ENCODE peak calls at places on chromosomes 7 and 10, in ten cellular contexts. One of them, this sample, is unnamed. For H3K9me3, the result is how much of the 10 kb centered on the place peaks cover.

GRCh38 chr10:129865960-129866359 is 98.1 kb downstream of the EBF3 start:
- DNase-seq in kidney: no peak
- DNase-seq in tibial artery: no peak
- DNase-seq in naive thymus-derived CD4-positive, alpha-beta T cell: no peak
- DNase-seq in CD8-positive, alpha-beta T cell: no peak
- DNase-seq in adrenal gland: no peak
- DNase-seq in lower lobe of right lung: no peak
- DNase-seq in body of pancreas: no peak
- DNase-seq in right cardiac atrium: no peak
- DNase-seq in psoas muscle: no peak
- DNase-seq in this sample: no peak

GRCh38 chr7:151020231-151020630 is 4.1 kb downstream of the ATG9B start:
- DNase-seq in CD8-positive, alpha-beta T cell: no peak
- DNase-seq in kidney: no peak
- DNase-seq in right cardiac atrium: no peak
- DNase-seq in tibial artery: no peak
- DNase-seq in adrenal gland: no peak
- DNase-seq in lower lobe of right lung: no peak
- DNase-seq in body of pancreas: no peak
- DNase-seq in naive thymus-derived CD4-positive, alpha-beta T cell: no peak
- DNase-seq in psoas muscle: no peak
- DNase-seq in this sample: no peak

GRCh38 chr10:127949831-127950230 is 42.9 kb downstream of the PTPRE start:
- DNase-seq in adrenal gland: no peak
- DNase-seq in naive thymus-derived CD4-positive, alpha-beta T cell: no peak
- DNase-seq in lower lobe of right lung: no peak
- DNase-seq in kidney: no peak
- DNase-seq in psoas muscle: no peak
- DNase-seq in right cardiac atrium: no peak
- DNase-seq in tibial artery: no peak
- DNase-seq in body of pancreas: no peak
- DNase-seq in CD8-positive, alpha-beta T cell: no peak
- DNase-seq in this sample: no peak

GRCh38 chr10:7565871-7566270 is 100.9 kb downstream of the ITIH5 start:
- DNase-seq in body of pancreas: no peak
- DNase-seq in adrenal gland: no peak
- DNase-seq in psoas muscle: no peak
- DNase-seq in lower lobe of right lung: no peak
- DNase-seq in naive thymus-derived CD4-positive, alpha-beta T cell: no peak
- DNase-seq in CD8-positive, alpha-beta T cell: no peak
- DNase-seq in right cardiac atrium: no peak
- DNase-seq in tibial artery: no peak
- DNase-seq in kidney: no peak
- DNase-seq in this sample: no peak

GRCh38 chr7:99024066-99024465 is 119.8 kb downstream of the SMURF1 start:
- DNase-seq in adrenal gland: no peak
- DNase-seq in lower lobe of right lung: no peak
- DNase-seq in right cardiac atrium: no peak
- DNase-seq in kidney: no peak
- DNase-seq in naive thymus-derived CD4-positive, alpha-beta T cell: no peak
- DNase-seq in psoas muscle: no peak
- DNase-seq in CD8-positive, alpha-beta T cell: no peak
- DNase-seq in tibial artery: no peak
- DNase-seq in body of pancreas: no peak
- DNase-seq in this sample: no peak

GRCh38 chr10:3186365-3186764 is 13.8 kb upstream of the PITRM1 start:
- DNase-seq in psoas muscle: no peak
- DNase-seq in lower lobe of right lung: no peak
- DNase-seq in CD8-positive, alpha-beta T cell: peak
- DNase-seq in body of pancreas: no peak
- DNase-seq in naive thymus-derived CD4-positive, alpha-beta T cell: no peak
- DNase-seq in kidney: no peak
- DNase-seq in tibial artery: no peak
- DNase-seq in right cardiac atrium: no peak
- DNase-seq in adrenal gland: no peak
- DNase-seq in this sample: no peak

GRCh38 chr10:98323221-98324164 is 55.5 kb upstream of the LOXL4 start:
- DNase-seq in psoas muscle: peak
- DNase-seq in tibial artery: peak
- DNase-seq in body of pancreas: peak
- DNase-seq in naive thymus-derived CD4-positive, alpha-beta T cell: no peak
- DNase-seq in adrenal gland: peak
- DNase-seq in CD8-positive, alpha-beta T cell: no peak
- DNase-seq in lower lobe of right lung: peak
- DNase-seq in kidney: peak
- DNase-seq in right cardiac atrium: peak
- DNase-seq in this sample: no peak

GRCh38 chr7:155382802-155383171 is 75.1 kb upstream of the EN2 start:
- DNase-seq in naive thymus-derived CD4-positive, alpha-beta T cell: no peak
- DNase-seq in kidney: no peak
- DNase-seq in right cardiac atrium: no peak
- DNase-seq in tibial artery: no peak
- DNase-seq in body of pancreas: no peak
- DNase-seq in psoas muscle: no peak
- DNase-seq in lower lobe of right lung: no peak
- DNase-seq in adrenal gland: no peak
- DNase-seq in CD8-positive, alpha-beta T cell: no peak
- DNase-seq in this sample: no peak

GRCh38 chr10:130968511-130968910 is 343.0 kb downstream of the TCERG1L start:
- DNase-seq in CD8-positive, alpha-beta T cell: no peak
- DNase-seq in psoas muscle: no peak
- DNase-seq in right cardiac atrium: no peak
- DNase-seq in lower lobe of right lung: no peak
- DNase-seq in adrenal gland: no peak
- DNase-seq in naive thymus-derived CD4-positive, alpha-beta T cell: no peak
- DNase-seq in kidney: no peak
- DNase-seq in body of pancreas: no peak
- DNase-seq in tibial artery: no peak
- DNase-seq in this sample: no peak

GRCh38 chr10:130969700-130970099 is 341.8 kb downstream of the TCERG1L start:
- DNase-seq in kidney: no peak
- DNase-seq in body of pancreas: no peak
- DNase-seq in naive thymus-derived CD4-positive, alpha-beta T cell: no peak
- DNase-seq in psoas muscle: no peak
- DNase-seq in tibial artery: peak
- DNase-seq in right cardiac atrium: no peak
- DNase-seq in CD8-positive, alpha-beta T cell: no peak
- DNase-seq in lower lobe of right lung: no peak
- DNase-seq in adrenal gland: no peak
- DNase-seq in this sample: no peak

GRCh38 chr10:130970341-130971122 is 341.0 kb downstream of the TCERG1L start:
- DNase-seq in body of pancreas: no peak
- DNase-seq in tibial artery: no peak
- DNase-seq in naive thymus-derived CD4-positive, alpha-beta T cell: no peak
- DNase-seq in adrenal gland: no peak
- DNase-seq in psoas muscle: no peak
- DNase-seq in lower lobe of right lung: no peak
- DNase-seq in CD8-positive, alpha-beta T cell: no peak
- DNase-seq in kidney: no peak
- DNase-seq in right cardiac atrium: no peak
- DNase-seq in this sample: no peak

GRCh38 chr10:130967784-130968183 is 343.7 kb downstream of the TCERG1L start:
- DNase-seq in tibial artery: no peak
- DNase-seq in kidney: no peak
- DNase-seq in lower lobe of right lung: no peak
- DNase-seq in psoas muscle: no peak
- DNase-seq in CD8-positive, alpha-beta T cell: no peak
- DNase-seq in adrenal gland: no peak
- DNase-seq in naive thymus-derived CD4-positive, alpha-beta T cell: no peak
- DNase-seq in right cardiac atrium: no peak
- DNase-seq in body of pancreas: no peak
- DNase-seq in this sample: no peak

DNA sequence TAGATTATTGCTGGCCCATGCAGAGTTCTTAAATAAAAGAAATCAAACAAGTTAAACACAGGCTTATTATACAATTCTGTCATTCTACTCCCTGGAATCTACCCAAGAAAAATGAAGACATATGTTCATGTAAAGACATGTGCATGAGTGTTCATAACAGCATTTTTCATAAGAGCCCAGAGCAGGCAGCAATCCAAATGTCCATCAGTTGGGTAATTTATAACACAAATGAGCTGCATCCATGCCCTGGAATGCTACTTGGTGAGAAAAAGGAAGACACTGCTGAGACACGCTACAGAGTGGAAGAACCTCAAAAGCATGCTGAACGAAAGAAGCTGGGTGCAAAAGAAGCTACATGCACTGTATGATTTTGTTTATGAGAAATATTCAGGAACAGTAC is 342.6 kb downstream of the TCERG1L start:
- DNase-seq in CD8-positive, alpha-beta T cell: no peak
- DNase-seq in lower lobe of right lung: no peak
- DNase-seq in right cardiac atrium: no peak
- DNase-seq in tibial artery: no peak
- DNase-seq in naive thymus-derived CD4-positive, alpha-beta T cell: no peak
- DNase-seq in body of pancreas: no peak
- DNase-seq in psoas muscle: no peak
- DNase-seq in kidney: no peak
- DNase-seq in adrenal gland: no peak
- DNase-seq in this sample: no peak
- H3K9me3 ChIP-seq in CD8-positive, alpha-beta T cell: under half
- H3K9me3 ChIP-seq in lower lobe of right lung: under half
- H3K9me3 ChIP-seq in right cardiac atrium: under half
- H3K9me3 ChIP-seq in tibial artery: under half
- H3K9me3 ChIP-seq in naive thymus-derived CD4-positive, alpha-beta T cell: under half
- H3K9me3 ChIP-seq in body of pancreas: under half
- H3K9me3 ChIP-seq in psoas muscle: under half
- H3K9me3 ChIP-seq in kidney: under half
- H3K9me3 ChIP-seq in adrenal gland: under half
- H3K9me3 ChIP-seq in this sample: under half

GRCh38 chr7:95824586-95824985 is 52.2 kb downstream of the DYNC1I1 start:
- DNase-seq in CD8-positive, alpha-beta T cell: no peak
- DNase-seq in adrenal gland: no peak
- DNase-seq in tibial artery: no peak
- DNase-seq in body of pancreas: no peak
- DNase-seq in lower lobe of right lung: no peak
- DNase-seq in right cardiac atrium: no peak
- DNase-seq in psoas muscle: no peak
- DNase-seq in naive thymus-derived CD4-positive, alpha-beta T cell: no peak
- DNase-seq in kidney: no peak
- DNase-seq in this sample: no peak
- H3K9me3 ChIP-seq in CD8-positive, alpha-beta T cell: under half
- H3K9me3 ChIP-seq in adrenal gland: under half
- H3K9me3 ChIP-seq in tibial artery: under half
- H3K9me3 ChIP-seq in body of pancreas: under half
- H3K9me3 ChIP-seq in lower lobe of right lung: under half
- H3K9me3 ChIP-seq in right cardiac atrium: under half
- H3K9me3 ChIP-seq in psoas muscle: under half
- H3K9me3 ChIP-seq in naive thymus-derived CD4-positive, alpha-beta T cell: under half
- H3K9me3 ChIP-seq in kidney: under half
- H3K9me3 ChIP-seq in this sample: under half

DNA sequence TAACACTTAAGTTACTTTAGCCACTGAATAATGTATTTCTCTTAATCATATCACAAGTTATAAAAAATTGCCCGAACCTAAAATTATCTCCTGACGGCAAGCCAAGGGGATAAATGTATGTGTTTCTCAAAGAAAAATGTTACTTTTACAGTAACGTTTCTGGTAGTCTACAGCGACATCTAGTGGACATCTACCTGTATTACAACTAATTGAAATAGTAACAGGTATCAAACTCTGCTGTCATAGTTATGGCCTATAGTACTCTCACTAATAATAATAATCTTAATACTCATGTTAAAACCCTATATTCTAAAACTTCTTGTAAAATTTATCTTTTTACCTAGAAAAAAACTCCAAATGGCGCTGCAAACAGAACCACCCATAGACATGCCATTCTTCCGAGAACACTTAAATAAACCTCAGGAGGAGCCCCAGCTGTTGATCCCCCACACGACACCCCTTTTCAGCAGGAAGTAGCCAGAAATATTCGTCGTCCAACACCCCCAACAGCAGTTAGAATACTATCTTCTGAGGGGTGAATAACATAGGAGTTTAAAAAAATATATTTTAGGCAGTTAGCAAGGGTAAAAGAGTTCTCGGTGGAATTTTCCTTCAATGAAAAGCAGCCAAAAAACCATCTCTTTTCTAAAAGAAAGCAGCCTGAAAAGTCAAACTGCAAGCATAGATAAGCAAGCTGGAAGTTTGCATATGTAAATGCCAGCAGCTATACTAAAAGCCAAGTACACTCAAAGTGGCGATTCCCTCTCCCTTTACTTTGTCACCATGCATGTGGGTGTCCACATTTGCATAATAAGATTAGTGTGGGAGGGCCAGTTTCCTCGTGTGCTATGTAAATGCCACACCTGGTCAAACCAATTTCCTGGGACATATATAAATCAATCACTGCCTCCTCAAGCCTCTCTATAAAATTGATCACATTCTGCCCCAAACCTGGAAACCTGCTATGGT is 40.5 kb upstream of the ZNF107 start:
- DNase-seq in kidney: no peak
- DNase-seq in right cardiac atrium: no peak
- DNase-seq in lower lobe of right lung: no peak
- DNase-seq in psoas muscle: no peak
- DNase-seq in adrenal gland: no peak
- DNase-seq in body of pancreas: no peak
- DNase-seq in CD8-positive, alpha-beta T cell: no peak
- DNase-seq in naive thymus-derived CD4-positive, alpha-beta T cell: no peak
- DNase-seq in tibial artery: no peak
- DNase-seq in this sample: no peak
- H3K9me3 ChIP-seq in kidney: under half
- H3K9me3 ChIP-seq in right cardiac atrium: under half
- H3K9me3 ChIP-seq in lower lobe of right lung: under half
- H3K9me3 ChIP-seq in psoas muscle: under half
- H3K9me3 ChIP-seq in adrenal gland: under half
- H3K9me3 ChIP-seq in body of pancreas: under half
- H3K9me3 ChIP-seq in CD8-positive, alpha-beta T cell: under half
- H3K9me3 ChIP-seq in naive thymus-derived CD4-positive, alpha-beta T cell: under half
- H3K9me3 ChIP-seq in tibial artery: under half
- H3K9me3 ChIP-seq in this sample: under half

GRCh38 chr10:131759347-131759746 is 141.5 kb upstream of the PPP2R2D start:
- DNase-seq in psoas muscle: no peak
- DNase-seq in tibial artery: no peak
- DNase-seq in naive thymus-derived CD4-positive, alpha-beta T cell: no peak
- DNase-seq in kidney: peak
- DNase-seq in adrenal gland: no peak
- DNase-seq in lower lobe of right lung: no peak
- DNase-seq in CD8-positive, alpha-beta T cell: no peak
- DNase-seq in body of pancreas: no peak
- DNase-seq in right cardiac atrium: no peak
- DNase-seq in this sample: no peak

GRCh38 chr10:131758942-131759315 is 141.9 kb upstream of the PPP2R2D start:
- DNase-seq in kidney: peak
- DNase-seq in CD8-positive, alpha-beta T cell: no peak
- DNase-seq in right cardiac atrium: no peak
- DNase-seq in lower lobe of right lung: no peak
- DNase-seq in body of pancreas: no peak
- DNase-seq in naive thymus-derived CD4-positive, alpha-beta T cell: no peak
- DNase-seq in psoas muscle: no peak
- DNase-seq in tibial artery: no peak
- DNase-seq in adrenal gland: no peak
- DNase-seq in this sample: no peak

GRCh38 chr10:131755200-131755599 is 145.6 kb upstream of the PPP2R2D start:
- DNase-seq in tibial artery: no peak
- DNase-seq in psoas muscle: no peak
- DNase-seq in naive thymus-derived CD4-positive, alpha-beta T cell: no peak
- DNase-seq in CD8-positive, alpha-beta T cell: no peak
- DNase-seq in kidney: no peak
- DNase-seq in body of pancreas: no peak
- DNase-seq in lower lobe of right lung: no peak
- DNase-seq in right cardiac atrium: no peak
- DNase-seq in adrenal gland: no peak
- DNase-seq in this sample: no peak

GRCh38 chr10:131758062-131758941 is 142.5 kb upstream of the PPP2R2D start:
- DNase-seq in tibial artery: no peak
- DNase-seq in right cardiac atrium: no peak
- DNase-seq in adrenal gland: no peak
- DNase-seq in psoas muscle: no peak
- DNase-seq in body of pancreas: no peak
- DNase-seq in CD8-positive, alpha-beta T cell: no peak
- DNase-seq in lower lobe of right lung: no peak
- DNase-seq in naive thymus-derived CD4-positive, alpha-beta T cell: no peak
- DNase-seq in kidney: peak
- DNase-seq in this sample: no peak

DNA sequence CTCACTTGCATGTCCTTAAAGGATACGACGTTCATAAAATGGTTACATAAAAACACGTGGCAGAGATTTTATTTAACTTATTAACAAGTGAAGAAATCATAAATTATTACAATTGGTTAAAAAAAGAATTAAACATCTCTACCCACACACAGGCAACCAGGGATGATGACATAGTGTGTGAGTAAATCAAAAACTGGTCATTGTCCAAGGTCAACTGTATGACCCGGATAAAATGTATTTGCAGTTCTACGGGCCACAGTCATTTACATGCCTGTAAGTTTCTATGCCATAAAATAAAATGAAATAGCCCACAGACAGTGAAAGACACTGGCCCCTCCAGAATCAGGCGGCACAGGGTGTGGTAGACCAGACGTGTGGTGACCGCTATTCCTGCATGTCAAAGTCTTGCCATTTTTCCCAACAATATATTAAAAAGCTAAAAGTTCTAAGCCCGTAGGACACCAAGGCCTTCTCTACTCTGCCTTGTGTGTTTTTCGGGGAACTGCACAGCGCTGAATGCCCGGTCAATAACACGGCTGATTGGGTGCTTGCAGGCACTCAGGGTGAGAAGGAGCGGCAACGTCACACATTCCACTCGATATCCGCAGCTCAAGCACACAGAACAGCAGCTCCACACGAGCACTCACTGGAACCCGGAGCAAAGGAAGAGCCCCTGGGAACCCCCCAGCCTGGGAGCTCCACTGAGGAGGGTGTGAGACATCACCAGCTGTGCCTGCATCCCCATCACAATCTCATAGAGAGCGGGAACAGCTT is 143.3 kb upstream of the PPP2R2D start:
- DNase-seq in adrenal gland: no peak
- DNase-seq in body of pancreas: no peak
- DNase-seq in right cardiac atrium: no peak
- DNase-seq in CD8-positive, alpha-beta T cell: no peak
- DNase-seq in naive thymus-derived CD4-positive, alpha-beta T cell: no peak
- DNase-seq in kidney: peak
- DNase-seq in psoas muscle: no peak
- DNase-seq in tibial artery: no peak
- DNase-seq in lower lobe of right lung: no peak
- DNase-seq in this sample: no peak
- H3K9me3 ChIP-seq in adrenal gland: under half
- H3K9me3 ChIP-seq in body of pancreas: under half
- H3K9me3 ChIP-seq in right cardiac atrium: under half
- H3K9me3 ChIP-seq in CD8-positive, alpha-beta T cell: under half
- H3K9me3 ChIP-seq in naive thymus-derived CD4-positive, alpha-beta T cell: under half
- H3K9me3 ChIP-seq in kidney: under half
- H3K9me3 ChIP-seq in psoas muscle: under half
- H3K9me3 ChIP-seq in tibial artery: under half
- H3K9me3 ChIP-seq in lower lobe of right lung: under half
- H3K9me3 ChIP-seq in this sample: under half